ENCODE peak calls at places on chromosomes 5 and 9, in seven cellular contexts. One of them, this sample, is unnamed.

GRCh38 chr9:91162784-91163440 is 198.8 kb downstream of the AUH start:
- DNase-seq in A549: no peak
- DNase-seq in sigmoid colon: no peak
- DNase-seq in heart left ventricle: no peak
- DNase-seq in fibroblast of lung: peak; percentile 47
- DNase-seq in bronchial epithelial cell: peak; percentile 29
- DNase-seq in CD4-positive, alpha-beta T cell: no peak
- DNase-seq in this sample: peak; percentile 59

GRCh38 chr9:132572921-132573320 is 9.5 kb upstream of the BARHL1 start:
- DNase-seq in A549: no peak
- DNase-seq in sigmoid colon: no peak
- DNase-seq in heart left ventricle: no peak
- DNase-seq in fibroblast of lung: peak; percentile 4
- DNase-seq in bronchial epithelial cell: peak; percentile 3
- DNase-seq in CD4-positive, alpha-beta T cell: no peak
- DNase-seq in this sample: no peak

GRCh38 chr5:151005975-151006576 is 14.3 kb upstream of the GPX3 start:
- DNase-seq in A549: no peak
- DNase-seq in sigmoid colon: peak; percentile 98
- DNase-seq in heart left ventricle: peak; percentile 69
- DNase-seq in fibroblast of lung: peak; percentile 12
- DNase-seq in bronchial epithelial cell: no peak
- DNase-seq in CD4-positive, alpha-beta T cell: no peak
- DNase-seq in this sample: peak; percentile 96

GRCh38 chr5:143923634-143924265 is 111.8 kb downstream of the HMHB1 start:
- DNase-seq in A549: peak; percentile 42
- DNase-seq in sigmoid colon: no peak
- DNase-seq in heart left ventricle: no peak
- DNase-seq in fibroblast of lung: peak; percentile 70
- DNase-seq in bronchial epithelial cell: peak; percentile 71
- DNase-seq in CD4-positive, alpha-beta T cell: no peak
- DNase-seq in this sample: no peak

GRCh38 chr9:98687911-98688310 is 20.8 kb downstream of the GABBR2 start:
- DNase-seq in A549: no peak
- DNase-seq in sigmoid colon: no peak
- DNase-seq in heart left ventricle: no peak
- DNase-seq in fibroblast of lung: no peak
- DNase-seq in bronchial epithelial cell: peak; percentile 27
- DNase-seq in CD4-positive, alpha-beta T cell: no peak
- DNase-seq in this sample: no peak

GRCh38 chr5:141513627-141514329 is 24.9 kb downstream of the PCDHGC5 start:
- DNase-seq in A549: no peak
- DNase-seq in sigmoid colon: peak; percentile 94
- DNase-seq in heart left ventricle: peak; percentile 85
- DNase-seq in fibroblast of lung: peak; percentile 92
- DNase-seq in bronchial epithelial cell: peak; percentile 82
- DNase-seq in CD4-positive, alpha-beta T cell: peak; percentile 36
- DNase-seq in this sample: peak; percentile 85

GRCh38 chr9:33858346-33858869 is 41.4 kb downstream of the UBE2R2 start:
- DNase-seq in A549: no peak
- DNase-seq in sigmoid colon: no peak
- DNase-seq in heart left ventricle: no peak
- DNase-seq in fibroblast of lung: peak; percentile 49
- DNase-seq in bronchial epithelial cell: peak; percentile 21
- DNase-seq in CD4-positive, alpha-beta T cell: no peak
- DNase-seq in this sample: no peak

GRCh38 chr5:175281257-175281656 is 162.7 kb downstream of the DRD1 start:
- DNase-seq in A549: no peak
- DNase-seq in sigmoid colon: no peak
- DNase-seq in heart left ventricle: no peak
- DNase-seq in fibroblast of lung: no peak
- DNase-seq in bronchial epithelial cell: no peak
- DNase-seq in CD4-positive, alpha-beta T cell: no peak
- DNase-seq in this sample: no peak

GRCh38 chr9:33177633-33178032 is 10.5 kb upstream of the B4GALT1 start:
- DNase-seq in A549: no peak
- DNase-seq in sigmoid colon: no peak
- DNase-seq in heart left ventricle: no peak
- DNase-seq in fibroblast of lung: no peak
- DNase-seq in bronchial epithelial cell: no peak
- DNase-seq in CD4-positive, alpha-beta T cell: no peak
- DNase-seq in this sample: peak; percentile 2

GRCh38 chr9:114117996-114118830 is 19.1 kb upstream of the KIF12 start:
- DNase-seq in A549: no peak
- DNase-seq in sigmoid colon: no peak
- DNase-seq in heart left ventricle: no peak
- DNase-seq in fibroblast of lung: no peak
- DNase-seq in bronchial epithelial cell: no peak
- DNase-seq in CD4-positive, alpha-beta T cell: no peak
- DNase-seq in this sample: no peak

GRCh38 chr9:15725953-15726352 is 173.1 kb downstream of the CCDC171 start:
- DNase-seq in A549: no peak
- DNase-seq in sigmoid colon: no peak
- DNase-seq in heart left ventricle: no peak
- DNase-seq in fibroblast of lung: peak; percentile 39
- DNase-seq in bronchial epithelial cell: peak; percentile 9
- DNase-seq in CD4-positive, alpha-beta T cell: no peak
- DNase-seq in this sample: no peak

GRCh38 chr5:132001647-132002561 is 9.6 kb downstream of the ACSL6 start:
- DNase-seq in A549: no peak
- DNase-seq in sigmoid colon: no peak
- DNase-seq in heart left ventricle: no peak
- DNase-seq in fibroblast of lung: peak; percentile 51
- DNase-seq in bronchial epithelial cell: peak; percentile 17
- DNase-seq in CD4-positive, alpha-beta T cell: no peak
- DNase-seq in this sample: no peak

GRCh38 chr9:72205513-72205912 is 56.3 kb downstream of the GDA start:
- DNase-seq in A549: no peak
- DNase-seq in sigmoid colon: no peak
- DNase-seq in heart left ventricle: no peak
- DNase-seq in fibroblast of lung: no peak
- DNase-seq in bronchial epithelial cell: peak; percentile 29
- DNase-seq in CD4-positive, alpha-beta T cell: no peak
- DNase-seq in this sample: no peak

GRCh38 chr5:157740211-157740610 is 3.3 kb upstream of the LSM11 start:
- DNase-seq in A549: peak; percentile 69
- DNase-seq in sigmoid colon: no peak
- DNase-seq in heart left ventricle: no peak
- DNase-seq in fibroblast of lung: peak; percentile 11
- DNase-seq in bronchial epithelial cell: peak; percentile 37
- DNase-seq in CD4-positive, alpha-beta T cell: no peak
- DNase-seq in this sample: no peak

GRCh38 chr5:154309361-154309725 is 118.8 kb downstream of the GALNT10 start:
- DNase-seq in A549: no peak
- DNase-seq in sigmoid colon: no peak
- DNase-seq in heart left ventricle: no peak
- DNase-seq in fibroblast of lung: peak; percentile 94
- DNase-seq in bronchial epithelial cell: no peak
- DNase-seq in CD4-positive, alpha-beta T cell: no peak
- DNase-seq in this sample: no peak

GRCh38 chr9:133113928-133114351 is 7.1 kb downstream of the RALGDS start:
- DNase-seq in A549: no peak
- DNase-seq in sigmoid colon: peak; percentile 72
- DNase-seq in heart left ventricle: peak; percentile 59
- DNase-seq in fibroblast of lung: no peak
- DNase-seq in bronchial epithelial cell: no peak
- DNase-seq in CD4-positive, alpha-beta T cell: no peak
- DNase-seq in this sample: no peak

DNA sequence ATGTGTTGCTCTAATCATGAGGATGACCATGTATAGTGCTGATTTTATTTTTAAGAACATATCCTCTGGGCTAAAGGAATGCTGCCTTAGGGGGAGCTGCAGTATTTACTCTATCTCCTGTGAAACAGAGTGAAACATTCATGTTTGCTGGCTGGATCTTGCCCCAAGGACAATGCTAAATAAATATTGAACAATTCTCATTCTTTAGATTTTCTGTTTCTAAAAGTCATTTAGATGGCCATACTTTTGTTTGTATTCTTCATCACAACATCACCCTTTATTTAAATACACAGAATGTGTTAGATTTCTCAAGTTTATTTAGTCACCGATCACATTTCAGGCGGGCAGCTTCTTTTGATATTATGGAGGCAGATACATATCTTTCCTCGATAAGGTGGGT is 103.3 kb downstream of the ARHGEF28 start:
- DNase-seq in A549: peak; percentile 11
- DNase-seq in sigmoid colon: no peak
- DNase-seq in heart left ventricle: no peak
- DNase-seq in fibroblast of lung: no peak
- DNase-seq in bronchial epithelial cell: peak; percentile 37
- DNase-seq in CD4-positive, alpha-beta T cell: no peak
- DNase-seq in this sample: no peak
- TF ChIP-seq CTCF in A549: no peak
- TF ChIP-seq CTCF in sigmoid colon: no peak
- TF ChIP-seq CTCF in heart left ventricle: no peak
- TF ChIP-seq CTCF in fibroblast of lung: no peak
- TF ChIP-seq CTCF in bronchial epithelial cell: no peak
- TF ChIP-seq CTCF in CD4-positive, alpha-beta T cell: no peak
- TF ChIP-seq CTCF in this sample: no peak

DNA sequence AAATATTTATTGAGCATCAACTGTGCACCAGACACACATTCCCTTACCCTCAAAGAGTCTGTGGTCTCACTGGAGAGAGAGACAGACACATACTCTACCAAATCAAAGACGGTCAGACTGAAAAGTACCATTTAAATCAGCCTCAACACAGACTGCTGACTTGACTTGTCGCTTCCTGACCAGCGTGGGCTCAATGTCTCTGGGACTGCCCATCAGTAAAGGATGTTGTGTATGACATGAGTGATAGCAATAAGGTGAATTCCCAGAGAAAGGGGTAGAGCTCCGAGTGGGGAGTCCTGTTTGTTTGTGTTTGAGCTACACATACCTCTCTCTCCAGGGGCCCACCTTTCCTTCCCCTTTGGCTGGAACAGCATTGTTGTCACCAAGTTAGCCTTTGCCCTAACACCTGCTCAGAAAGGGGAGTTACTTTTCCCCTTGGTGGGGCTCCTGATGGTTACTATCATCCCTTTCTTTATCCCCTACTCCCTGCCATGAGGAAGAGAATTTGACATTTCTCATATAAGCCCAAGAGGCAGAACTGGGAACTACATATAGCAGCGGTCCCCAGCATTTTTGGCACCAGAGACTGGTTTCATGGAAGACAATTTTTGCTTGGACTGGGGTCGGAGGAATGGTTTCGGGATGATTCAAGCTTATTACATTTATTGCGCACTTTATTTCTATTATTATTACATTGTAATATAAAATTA is 33.9 kb downstream of the NR4A3 start:
- DNase-seq in A549: no peak
- DNase-seq in sigmoid colon: no peak
- DNase-seq in heart left ventricle: no peak
- DNase-seq in fibroblast of lung: no peak
- DNase-seq in bronchial epithelial cell: no peak
- DNase-seq in CD4-positive, alpha-beta T cell: no peak
- DNase-seq in this sample: no peak
- TF ChIP-seq CTCF in A549: no peak
- TF ChIP-seq CTCF in sigmoid colon: no peak
- TF ChIP-seq CTCF in heart left ventricle: no peak
- TF ChIP-seq CTCF in fibroblast of lung: no peak
- TF ChIP-seq CTCF in bronchial epithelial cell: no peak
- TF ChIP-seq CTCF in CD4-positive, alpha-beta T cell: no peak
- TF ChIP-seq CTCF in this sample: peak; percentile 20

GRCh38 chr5:114782869-114783268 is 386.8 kb downstream of the TRIM36 start:
- DNase-seq in A549: no peak
- DNase-seq in sigmoid colon: no peak
- DNase-seq in heart left ventricle: peak; percentile 15
- DNase-seq in fibroblast of lung: no peak
- DNase-seq in bronchial epithelial cell: no peak
- DNase-seq in CD4-positive, alpha-beta T cell: no peak
- DNase-seq in this sample: peak; percentile 63
- TF ChIP-seq CTCF in A549: no peak
- TF ChIP-seq CTCF in sigmoid colon: no peak
- TF ChIP-seq CTCF in heart left ventricle: no peak
- TF ChIP-seq CTCF in fibroblast of lung: no peak
- TF ChIP-seq CTCF in bronchial epithelial cell: no peak
- TF ChIP-seq CTCF in CD4-positive, alpha-beta T cell: no peak
- TF ChIP-seq CTCF in this sample: peak; percentile 28

GRCh38 chr9:136095495-136096058 is 488 bp upstream of the NACC2 start:
- DNase-seq in A549: no peak
- DNase-seq in sigmoid colon: no peak
- DNase-seq in heart left ventricle: peak; percentile 58
- DNase-seq in fibroblast of lung: peak; percentile 45
- DNase-seq in bronchial epithelial cell: no peak
- DNase-seq in CD4-positive, alpha-beta T cell: no peak
- DNase-seq in this sample: no peak
- TF ChIP-seq CTCF in A549: no peak
- TF ChIP-seq CTCF in sigmoid colon: no peak
- TF ChIP-seq CTCF in heart left ventricle: no peak
- TF ChIP-seq CTCF in fibroblast of lung: no peak
- TF ChIP-seq CTCF in bronchial epithelial cell: no peak
- TF ChIP-seq CTCF in CD4-positive, alpha-beta T cell: no peak
- TF ChIP-seq CTCF in this sample: no peak

GRCh38 chr9:5714501-5715401 is 85.8 kb downstream of the RIC1 start:
- DNase-seq in A549: no peak
- DNase-seq in sigmoid colon: no peak
- DNase-seq in heart left ventricle: no peak
- DNase-seq in fibroblast of lung: peak; percentile 47
- DNase-seq in bronchial epithelial cell: peak; percentile 89
- DNase-seq in CD4-positive, alpha-beta T cell: no peak
- DNase-seq in this sample: no peak
- TF ChIP-seq CTCF in A549: peak; percentile 42
- TF ChIP-seq CTCF in sigmoid colon: no peak
- TF ChIP-seq CTCF in heart left ventricle: no peak
- TF ChIP-seq CTCF in fibroblast of lung: peak; percentile 35
- TF ChIP-seq CTCF in bronchial epithelial cell: peak; percentile 58
- TF ChIP-seq CTCF in CD4-positive, alpha-beta T cell: peak; percentile 22
- TF ChIP-seq CTCF in this sample: no peak

DNA sequence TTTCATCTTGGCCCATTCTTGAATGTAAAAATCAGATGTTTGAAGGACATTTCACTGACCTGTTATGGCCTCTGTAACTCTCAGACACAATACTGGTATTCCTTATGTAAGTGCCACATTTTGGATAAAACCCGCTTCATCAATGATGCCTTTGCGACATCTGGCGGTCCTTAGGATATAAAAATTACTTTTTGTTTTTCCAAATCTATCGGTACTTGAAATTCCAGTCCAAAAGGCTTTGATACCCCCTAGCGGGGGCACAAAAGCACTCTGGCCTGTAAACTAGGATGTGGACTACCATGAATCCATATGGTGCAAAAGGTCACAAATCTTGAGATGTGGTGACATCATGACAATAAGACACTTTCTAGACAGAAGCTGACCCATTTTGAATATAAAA is 291.8 kb downstream of the KIAA0825 start:
- DNase-seq in A549: no peak
- DNase-seq in sigmoid colon: no peak
- DNase-seq in heart left ventricle: no peak
- DNase-seq in fibroblast of lung: peak; percentile 48
- DNase-seq in bronchial epithelial cell: no peak
- DNase-seq in CD4-positive, alpha-beta T cell: no peak
- DNase-seq in this sample: no peak
- TF ChIP-seq CTCF in A549: no peak
- TF ChIP-seq CTCF in sigmoid colon: no peak
- TF ChIP-seq CTCF in heart left ventricle: no peak
- TF ChIP-seq CTCF in fibroblast of lung: no peak
- TF ChIP-seq CTCF in bronchial epithelial cell: no peak
- TF ChIP-seq CTCF in CD4-positive, alpha-beta T cell: no peak
- TF ChIP-seq CTCF in this sample: no peak

GRCh38 chr5:118007262-118007661 is 981.1 kb downstream of the DTWD2 start:
- DNase-seq in A549: no peak
- DNase-seq in sigmoid colon: no peak
- DNase-seq in heart left ventricle: no peak
- DNase-seq in fibroblast of lung: no peak
- DNase-seq in bronchial epithelial cell: peak; percentile 13
- DNase-seq in CD4-positive, alpha-beta T cell: no peak
- DNase-seq in this sample: no peak
- TF ChIP-seq CTCF in A549: no peak
- TF ChIP-seq CTCF in sigmoid colon: no peak
- TF ChIP-seq CTCF in heart left ventricle: no peak
- TF ChIP-seq CTCF in fibroblast of lung: no peak
- TF ChIP-seq CTCF in bronchial epithelial cell: no peak
- TF ChIP-seq CTCF in CD4-positive, alpha-beta T cell: no peak
- TF ChIP-seq CTCF in this sample: no peak